ENCODE peak calls at places on chromosomes 7 and 10, in eight cellular contexts. One of them, this sample, is unnamed.

GRCh38 chr7:138867744-138868143 is 69.7 kb upstream of the ATP6V0A4 start:
- DNase-seq in fibroblast of pulmonary artery: no peak
- DNase-seq in OCI-LY7: no peak
- DNase-seq in heart right ventricle: no peak
- DNase-seq in endothelial cell: no peak
- DNase-seq in epithelial cell of esophagus: no peak
- DNase-seq in neural crest cell: no peak
- DNase-seq in fibroblast of mammary gland: no peak
- DNase-seq in this sample: no peak

GRCh38 chr7:144454256-144455039 is 51.0 kb upstream of the NOBOX start:
- DNase-seq in heart right ventricle: no peak
- DNase-seq in neural crest cell: no peak
- DNase-seq in endothelial cell: no peak
- DNase-seq in epithelial cell of esophagus: peak
- DNase-seq in fibroblast of mammary gland: peak
- DNase-seq in fibroblast of pulmonary artery: peak
- DNase-seq in OCI-LY7: no peak
- DNase-seq in this sample: no peak

GRCh38 chr10:10630281-10630680 is 387.4 kb upstream of the CELF2 start:
- DNase-seq in epithelial cell of esophagus: no peak
- DNase-seq in OCI-LY7: no peak
- DNase-seq in fibroblast of pulmonary artery: no peak
- DNase-seq in neural crest cell: no peak
- DNase-seq in heart right ventricle: no peak
- DNase-seq in endothelial cell: no peak
- DNase-seq in fibroblast of mammary gland: no peak
- DNase-seq in this sample: no peak

GRCh38 chr7:101941481-101942383 is 124.3 kb downstream of the CUX1 start:
- DNase-seq in fibroblast of pulmonary artery: peak
- DNase-seq in OCI-LY7: no peak
- DNase-seq in fibroblast of mammary gland: peak
- DNase-seq in heart right ventricle: no peak
- DNase-seq in epithelial cell of esophagus: peak
- DNase-seq in neural crest cell: no peak
- DNase-seq in endothelial cell: no peak
- DNase-seq in this sample: no peak

GRCh38 chr7:113635492-113635891 is 283.3 kb downstream of the PPP1R3A start:
- DNase-seq in heart right ventricle: no peak
- DNase-seq in OCI-LY7: no peak
- DNase-seq in epithelial cell of esophagus: peak
- DNase-seq in fibroblast of pulmonary artery: no peak
- DNase-seq in fibroblast of mammary gland: no peak
- DNase-seq in endothelial cell: no peak
- DNase-seq in neural crest cell: no peak
- DNase-seq in this sample: no peak

GRCh38 chr10:70306168-70306705 is 22.4 kb upstream of the NPFFR1 start:
- DNase-seq in endothelial cell: no peak
- DNase-seq in neural crest cell: no peak
- DNase-seq in epithelial cell of esophagus: no peak
- DNase-seq in heart right ventricle: no peak
- DNase-seq in OCI-LY7: peak
- DNase-seq in fibroblast of pulmonary artery: no peak
- DNase-seq in fibroblast of mammary gland: no peak
- DNase-seq in this sample: no peak

GRCh38 chr10:129657297-129657974 is 190.4 kb downstream of the MGMT start:
- DNase-seq in endothelial cell: no peak
- DNase-seq in OCI-LY7: no peak
- DNase-seq in epithelial cell of esophagus: no peak
- DNase-seq in fibroblast of mammary gland: no peak
- DNase-seq in fibroblast of pulmonary artery: no peak
- DNase-seq in neural crest cell: no peak
- DNase-seq in heart right ventricle: no peak
- DNase-seq in this sample: no peak

GRCh38 chr10:90865400-90865799 is 6.4 kb upstream of the RPP30 start:
- DNase-seq in fibroblast of pulmonary artery: peak
- DNase-seq in heart right ventricle: no peak
- DNase-seq in neural crest cell: no peak
- DNase-seq in fibroblast of mammary gland: peak
- DNase-seq in OCI-LY7: peak
- DNase-seq in epithelial cell of esophagus: no peak
- DNase-seq in endothelial cell: peak
- DNase-seq in this sample: no peak

GRCh38 chr10:75432176-75432575 is 752 bp downstream of the LRMDA start:
- DNase-seq in neural crest cell: no peak
- DNase-seq in epithelial cell of esophagus: no peak
- DNase-seq in endothelial cell: no peak
- DNase-seq in fibroblast of mammary gland: no peak
- DNase-seq in fibroblast of pulmonary artery: no peak
- DNase-seq in OCI-LY7: no peak
- DNase-seq in heart right ventricle: no peak
- DNase-seq in this sample: no peak

GRCh38 chr7:41886257-41886905 is 183.5 kb upstream of the INHBA start:
- DNase-seq in epithelial cell of esophagus: peak
- DNase-seq in neural crest cell: no peak
- DNase-seq in fibroblast of pulmonary artery: peak
- DNase-seq in endothelial cell: no peak
- DNase-seq in heart right ventricle: no peak
- DNase-seq in OCI-LY7: no peak
- DNase-seq in fibroblast of mammary gland: peak
- DNase-seq in this sample: peak

GRCh38 chr7:17007841-17008240 is 126.1 kb upstream of the AGR3 start:
- DNase-seq in fibroblast of pulmonary artery: no peak
- DNase-seq in endothelial cell: no peak
- DNase-seq in heart right ventricle: no peak
- DNase-seq in fibroblast of mammary gland: no peak
- DNase-seq in epithelial cell of esophagus: peak
- DNase-seq in OCI-LY7: no peak
- DNase-seq in neural crest cell: no peak
- DNase-seq in this sample: no peak

GRCh38 chr10:100562008-100562672 is 26.4 kb downstream of the HIF1AN start:
- DNase-seq in neural crest cell: peak
- DNase-seq in heart right ventricle: peak
- DNase-seq in fibroblast of mammary gland: peak
- DNase-seq in endothelial cell: peak
- DNase-seq in OCI-LY7: no peak
- DNase-seq in epithelial cell of esophagus: peak
- DNase-seq in fibroblast of pulmonary artery: peak
- DNase-seq in this sample: peak

GRCh38 chr10:12214763-12215218 is 18.8 kb downstream of the CDC123 start:
- DNase-seq in epithelial cell of esophagus: peak
- DNase-seq in heart right ventricle: no peak
- DNase-seq in endothelial cell: peak
- DNase-seq in OCI-LY7: peak
- DNase-seq in fibroblast of pulmonary artery: peak
- DNase-seq in fibroblast of mammary gland: peak
- DNase-seq in neural crest cell: peak
- DNase-seq in this sample: peak

GRCh38 chr7:42237162-42237821 is at the start of gene GLI3:
- DNase-seq in heart right ventricle: peak
- DNase-seq in neural crest cell: peak
- DNase-seq in OCI-LY7: no peak
- DNase-seq in epithelial cell of esophagus: peak
- DNase-seq in endothelial cell: peak
- DNase-seq in fibroblast of pulmonary artery: peak
- DNase-seq in fibroblast of mammary gland: peak
- DNase-seq in this sample: peak

GRCh38 chr10:97762816-97763215 is 9.0 kb downstream of the SFRP5 start:
- DNase-seq in heart right ventricle: no peak
- DNase-seq in fibroblast of pulmonary artery: peak
- DNase-seq in endothelial cell: no peak
- DNase-seq in neural crest cell: no peak
- DNase-seq in fibroblast of mammary gland: no peak
- DNase-seq in OCI-LY7: no peak
- DNase-seq in epithelial cell of esophagus: no peak
- DNase-seq in this sample: no peak

GRCh38 chr10:58746470-58747185 is 234.0 kb downstream of the BICC1 start:
- DNase-seq in fibroblast of mammary gland: peak
- DNase-seq in endothelial cell: no peak
- DNase-seq in heart right ventricle: no peak
- DNase-seq in fibroblast of pulmonary artery: peak
- DNase-seq in neural crest cell: no peak
- DNase-seq in OCI-LY7: no peak
- DNase-seq in epithelial cell of esophagus: no peak
- DNase-seq in this sample: no peak
- TF ChIP-seq CTCF in fibroblast of mammary gland: no peak
- TF ChIP-seq CTCF in endothelial cell: no peak
- TF ChIP-seq CTCF in heart right ventricle: no peak
- TF ChIP-seq CTCF in fibroblast of pulmonary artery: no peak
- TF ChIP-seq CTCF in neural crest cell: no peak
- TF ChIP-seq CTCF in OCI-LY7: no peak
- TF ChIP-seq CTCF in epithelial cell of esophagus: no peak
- TF ChIP-seq CTCF in this sample: no peak

GRCh38 chr10:103696411-103697145 is 158.8 kb downstream of the SH3PXD2A start:
- DNase-seq in fibroblast of mammary gland: peak
- DNase-seq in endothelial cell: no peak
- DNase-seq in fibroblast of pulmonary artery: peak
- DNase-seq in epithelial cell of esophagus: peak
- DNase-seq in OCI-LY7: peak
- DNase-seq in neural crest cell: no peak
- DNase-seq in heart right ventricle: peak
- DNase-seq in this sample: peak
- TF ChIP-seq CTCF in fibroblast of mammary gland: peak
- TF ChIP-seq CTCF in endothelial cell: no peak
- TF ChIP-seq CTCF in fibroblast of pulmonary artery: peak
- TF ChIP-seq CTCF in epithelial cell of esophagus: peak
- TF ChIP-seq CTCF in OCI-LY7: peak
- TF ChIP-seq CTCF in neural crest cell: peak
- TF ChIP-seq CTCF in heart right ventricle: peak
- TF ChIP-seq CTCF in this sample: peak

DNA sequence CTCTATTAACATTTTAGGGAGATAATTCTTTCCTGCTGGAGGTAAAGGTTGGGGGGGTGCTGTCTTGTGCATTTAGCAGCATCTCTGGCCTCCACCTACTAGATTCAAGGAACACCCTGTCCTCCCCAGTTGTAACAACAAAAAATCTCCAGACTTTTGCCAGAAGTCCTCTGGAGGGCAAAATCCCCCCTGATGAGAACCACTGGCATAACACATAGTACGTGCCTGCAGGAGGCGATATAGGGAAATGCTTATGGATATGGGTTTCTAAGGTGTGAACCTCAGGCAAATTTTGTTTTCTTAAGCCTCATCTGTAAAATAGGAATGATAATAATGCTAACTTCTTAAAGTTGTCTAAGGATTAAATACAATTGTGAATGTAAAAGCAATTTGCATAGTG is 2.9 kb upstream of the OSBPL3 start:
- DNase-seq in heart right ventricle: no peak
- DNase-seq in epithelial cell of esophagus: peak
- DNase-seq in fibroblast of mammary gland: peak
- DNase-seq in OCI-LY7: no peak
- DNase-seq in fibroblast of pulmonary artery: no peak
- DNase-seq in neural crest cell: no peak
- DNase-seq in endothelial cell: no peak
- DNase-seq in this sample: no peak
- TF ChIP-seq CTCF in heart right ventricle: no peak
- TF ChIP-seq CTCF in epithelial cell of esophagus: peak
- TF ChIP-seq CTCF in fibroblast of mammary gland: peak
- TF ChIP-seq CTCF in OCI-LY7: peak
- TF ChIP-seq CTCF in fibroblast of pulmonary artery: peak
- TF ChIP-seq CTCF in neural crest cell: peak
- TF ChIP-seq CTCF in endothelial cell: no peak
- TF ChIP-seq CTCF in this sample: no peak

DNA sequence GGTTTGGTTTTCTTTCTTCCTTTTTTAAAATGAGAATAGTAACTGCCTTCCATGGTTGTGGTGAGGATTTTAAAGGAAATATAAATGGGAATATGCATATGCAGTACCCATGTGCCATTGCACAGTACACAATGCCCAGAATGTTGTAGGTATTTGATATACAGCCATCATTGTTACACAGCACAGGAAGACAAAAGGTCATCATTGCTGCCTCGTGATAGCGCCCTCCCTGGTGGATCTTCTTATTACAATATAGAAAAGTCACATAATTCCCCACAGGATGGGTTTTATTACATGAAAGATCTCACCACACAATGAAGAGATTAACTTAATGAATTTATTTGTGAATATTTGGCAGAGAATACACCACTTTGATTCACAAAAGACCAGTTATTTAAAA is 76.5 kb downstream of the PPP1R17 start:
- DNase-seq in endothelial cell: no peak
- DNase-seq in epithelial cell of esophagus: no peak
- DNase-seq in neural crest cell: no peak
- DNase-seq in OCI-LY7: no peak
- DNase-seq in fibroblast of mammary gland: no peak
- DNase-seq in heart right ventricle: no peak
- DNase-seq in fibroblast of pulmonary artery: no peak
- DNase-seq in this sample: no peak
- TF ChIP-seq CTCF in endothelial cell: peak
- TF ChIP-seq CTCF in epithelial cell of esophagus: peak
- TF ChIP-seq CTCF in neural crest cell: peak
- TF ChIP-seq CTCF in OCI-LY7: peak
- TF ChIP-seq CTCF in fibroblast of mammary gland: peak
- TF ChIP-seq CTCF in heart right ventricle: peak
- TF ChIP-seq CTCF in fibroblast of pulmonary artery: peak
- TF ChIP-seq CTCF in this sample: no peak

DNA sequence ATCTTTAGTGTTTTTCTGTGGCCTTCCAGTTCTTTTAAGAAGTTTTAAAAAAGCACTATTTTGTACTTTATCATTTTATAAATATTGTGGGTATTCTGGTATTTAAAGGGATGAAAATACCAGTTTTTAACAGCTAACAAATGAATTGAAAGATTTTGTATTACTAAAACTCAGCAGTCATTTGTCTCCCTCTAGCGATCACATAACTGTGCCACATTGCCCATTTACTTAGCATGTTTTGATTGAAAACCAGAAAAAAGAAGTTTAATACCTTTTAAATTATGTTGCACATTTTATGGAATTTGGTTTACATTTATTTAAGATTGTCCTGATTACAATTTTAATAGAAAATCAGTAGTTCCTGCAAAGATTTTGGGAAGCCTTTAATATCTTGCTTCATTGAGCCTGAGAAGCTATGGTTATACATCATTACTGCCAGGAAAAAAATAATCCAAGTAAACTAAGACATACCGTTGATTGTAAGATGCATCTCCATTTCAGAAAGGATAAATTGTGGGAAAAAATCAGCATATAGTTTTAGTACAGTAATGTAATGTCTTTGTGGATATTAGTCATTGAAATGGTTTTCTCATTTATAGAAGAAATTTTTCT is 34.9 kb downstream of the TAX1BP1 start:
- DNase-seq in epithelial cell of esophagus: peak
- DNase-seq in fibroblast of mammary gland: peak
- DNase-seq in fibroblast of pulmonary artery: peak
- DNase-seq in OCI-LY7: peak
- DNase-seq in heart right ventricle: no peak
- DNase-seq in endothelial cell: no peak
- DNase-seq in neural crest cell: no peak
- DNase-seq in this sample: no peak
- TF ChIP-seq CTCF in epithelial cell of esophagus: peak
- TF ChIP-seq CTCF in fibroblast of mammary gland: peak
- TF ChIP-seq CTCF in fibroblast of pulmonary artery: peak
- TF ChIP-seq CTCF in OCI-LY7: peak
- TF ChIP-seq CTCF in heart right ventricle: peak
- TF ChIP-seq CTCF in endothelial cell: peak
- TF ChIP-seq CTCF in neural crest cell: peak
- TF ChIP-seq CTCF in this sample: peak

This sample was measured in GM10248.